ENCODE peak calls at places on chromosomes 1 and 21, in five cellular contexts. U is iris pigment epithelial cell; P is IMR-90; O is germinal center; E is stimulated activated CD4-positive, alpha-beta T cell treated with anti-CD3 and anti-CD28 coated beads, Interleukin-4, amount 100 ng/mL, for 1 hour. N is an unnamed sample.
A peak's percentile ranks its signal among the peaks of the same experiment; 100 is the strongest.

GRCh38 chr1:62337785-62338631 is 18.8 kb upstream of the KANK4 start:
- DNase-seq in U (no peak), P (no peak), O (no peak), E (no peak), N (no peak)

GRCh38 chr21:39523398-39523797 is 71.6 kb downstream of the SH3BGR start:
- DNase-seq in U (peak; percentile 1), P (no peak), O (no peak), E (no peak), N (no peak)

GRCh38 chr21:39153842-39154241 is 29.4 kb downstream of the PSMG1 start:
- DNase-seq in U (no peak), P (no peak), O (no peak), E (no peak), N (no peak)

GRCh38 chr1:39129514-39129913 is 75.0 kb upstream of the MACF1 start:
- DNase-seq in U (no peak), P (peak; percentile 58), O (no peak), E (no peak), N (no peak)

GRCh38 chr1:47725000-47725731 is 272.0 kb downstream of the TRABD2B start:
- DNase-seq in U (no peak), P (no peak), O (no peak), E (no peak), N (no peak)

GRCh38 chr1:58528518-58528917 is 18.0 kb downstream of the OMA1 start:
- DNase-seq in U (peak; percentile 83), P (peak; percentile 78), O (no peak), E (no peak), N (no peak)

GRCh38 chr1:156489166-156489934 is 11.2 kb downstream of the MEF2D start:
- DNase-seq in U (no peak), P (peak; percentile 36), O (peak; percentile 47), E (peak; percentile 40), N (no peak)

GRCh38 chr1:92201973-92202372 is 15.7 kb upstream of the C1orf146 start:
- DNase-seq in U (peak; percentile 55), P (no peak), O (no peak), E (no peak), N (no peak)

GRCh38 chr1:228748431-228748830 is 13.2 kb downstream of the RHOU start:
- DNase-seq in U (no peak), P (no peak), O (no peak), E (no peak), N (no peak)

GRCh38 chr1:63888984-63889383 is 115.2 kb downstream of the ROR1 start:
- DNase-seq in U (no peak), P (peak; percentile 96), O (no peak), E (no peak), N (no peak)

GRCh38 chr1:38392866-38393265 is 346.3 kb upstream of the POU3F1 start:
- DNase-seq in U (no peak), P (no peak), O (no peak), E (no peak), N (no peak)

GRCh38 chr1:147167361-147167760 is 4.9 kb downstream of the PRKAB2 start:
- DNase-seq in U (peak; percentile 98), P (peak; percentile 96), O (no peak), E (no peak), N (no peak)

GRCh38 chr1:53703174-53703573 is 35.8 kb downstream of the GLIS1 start:
- DNase-seq in U (no peak), P (no peak), O (no peak), E (no peak), N (no peak)

GRCh38 chr1:23916209-23917131 is 3.3 kb upstream of the CNR2 start:
- DNase-seq in U (peak; percentile 67), P (peak; percentile 58), O (peak; percentile 74), E (peak; percentile 39), N (peak; percentile 83)

GRCh38 chr21:15729346-15729673 is 472 bp upstream of the USP25 start:
- DNase-seq in U (no peak), P (peak; percentile 22), O (no peak), E (no peak), N (no peak)

GRCh38 chr1:151428068-151428467 is 28.7 kb downstream of the PSMB4 start:
- DNase-seq in U (no peak), P (no peak), O (no peak), E (no peak), N (no peak)

GRCh38 chr1:239844833-239845232 is 246.8 kb upstream of the FMN2 start:
- DNase-seq in U (no peak), P (no peak), O (no peak), E (no peak), N (no peak)

GRCh38 chr1:221663321-221663720 is 78.6 kb downstream of the DUSP10 start:
- DNase-seq in U (peak; percentile 56), P (peak; percentile 58), O (no peak), E (no peak), N (no peak)

GRCh38 chr1:87902830-87903614 is 574.3 kb downstream of the LMO4 start:
- DNase-seq in U (peak; percentile 22), P (peak; percentile 73), O (peak; percentile 26), E (no peak), N (no peak)

GRCh38 chr1:92037400-92037799 is 7.6 kb downstream of the EPHX4 start:
- DNase-seq in U (peak; percentile 23), P (peak; percentile 69), O (no peak), E (no peak), N (no peak)

GRCh38 chr1:57788333-57788732 is 364.5 kb upstream of the DAB1 start:
- DNase-seq in U (no peak), P (no peak), O (no peak), E (no peak), N (no peak)

GRCh38 chr1:246923900-246924299 is 7.8 kb downstream of the AHCTF1 start:
- DNase-seq in U (no peak), P (no peak), O (no peak), E (no peak), N (no peak)

GRCh38 chr1:110962892-110963665 is 643 bp downstream of the LRIF1 start:
- DNase-seq in U (peak; percentile 89), P (peak; percentile 89), O (peak; percentile 63), E (peak; percentile 48), N (peak; percentile 57)

GRCh38 chr1:170494369-170494768 is 37.6 kb upstream of the GORAB start:
- DNase-seq in U (peak; percentile 38), P (peak; percentile 45), O (no peak), E (no peak), N (no peak)

GRCh38 chr1:81424056-81424455 is 376.7 kb upstream of the ADGRL2 start:
- DNase-seq in U (no peak), P (peak; percentile 8), O (no peak), E (no peak), N (no peak)

N was measured in HEK293T.